ENCODE peak calls at places on chromosomes 5 and 9, in eight cellular contexts. C, S, A, G, F, B, T and W are unnamed samples.

GRCh38 chr5:173808079-173808808 is 79.9 kb upstream of the CPEB4 start:
- DNase-seq in B (no peak), S (no peak), F (peak), T (no peak), A (no peak), G (no peak), C (no peak), W (no peak)

GRCh38 chr5:538271-538771 is 14.1 kb upstream of the SLC9A3 start:
- DNase-seq in S (no peak), B (no peak), C (no peak), A (no peak), G (no peak), F (no peak), T (no peak), W (no peak)

GRCh38 chr9:33719581-33720374 is 75.6 kb upstream of the PRSS3 start:
- DNase-seq in G (peak), B (no peak), C (no peak), T (no peak), F (no peak), S (peak), A (no peak), W (no peak)

GRCh38 chr5:158378931-158379330 is 520.0 kb upstream of the CLINT1 start:
- DNase-seq in B (no peak), A (no peak), G (no peak), T (no peak), F (no peak), S (no peak), C (no peak), W (no peak)

GRCh38 chr9:129351058-129351641 is 173.1 kb upstream of the IER5L start:
- DNase-seq in B (no peak), F (no peak), A (no peak), C (no peak), T (no peak), G (no peak), S (no peak), W (no peak)

GRCh38 chr9:123350590-123351310 is 5.2 kb upstream of the CRB2 start:
- DNase-seq in F (peak), T (no peak), G (no peak), C (no peak), A (no peak), S (no peak), B (no peak), W (no peak)

GRCh38 chr5:454936-455335 is 12.0 kb downstream of the EXOC3 start:
- DNase-seq in G (no peak), B (no peak), S (no peak), F (no peak), A (no peak), T (no peak), C (no peak), W (peak)

GRCh38 chr5:55989860-55990259 is 4.9 kb downstream of the IL6ST start:
- DNase-seq in C (no peak), G (no peak), B (no peak), T (no peak), S (no peak), F (no peak), A (no peak), W (no peak)

GRCh38 chr5:16178745-16179372 is 732 bp downstream of the MARCHF11 start:
- DNase-seq in S (peak), B (peak), C (peak), G (peak), T (peak), F (peak), A (no peak), W (peak)

GRCh38 chr5:132725745-132726144 is 11.6 kb downstream of the KIF3A start:
- DNase-seq in G (no peak), F (no peak), S (no peak), B (no peak), T (no peak), C (no peak), A (no peak), W (no peak)

GRCh38 chr5:179858241-179858585 is 404 bp downstream of the MRNIP start:
- DNase-seq in G (no peak), C (no peak), S (peak), T (no peak), F (peak), B (no peak), A (peak), W (no peak)

GRCh38 chr5:72645447-72645846 is 138.2 kb upstream of the ZNF366 start:
- DNase-seq in G (no peak), F (no peak), B (no peak), A (no peak), S (no peak), C (no peak), T (no peak), W (no peak)

GRCh38 chr5:192691-192969 is 1.3 kb downstream of the LRRC14B start:
- DNase-seq in C (no peak), G (no peak), A (no peak), B (no peak), T (no peak), F (no peak), S (no peak), W (no peak)

GRCh38 chr5:142576804-142577203 is 109.1 kb downstream of the FGF1 start:
- DNase-seq in A (no peak), C (no peak), G (no peak), B (no peak), T (no peak), F (no peak), S (no peak), W (no peak)

GRCh38 chr9:135144581-135145108 is 57.2 kb downstream of the OLFM1 start:
- DNase-seq in F (no peak), T (no peak), A (no peak), B (no peak), G (no peak), S (peak), C (no peak), W (no peak)

GRCh38 chr5:52449506-52449905 is 338.2 kb upstream of the ITGA1 start:
- DNase-seq in A (no peak), T (no peak), B (no peak), S (no peak), G (no peak), C (no peak), F (no peak), W (no peak)